ENCODE peak calls at places on chromosomes 11 and 22, in seven cellular contexts. O is stomach, B is hypothalamus, U is lower lobe of right lung, J is BJ, S is WTC11, P is heart left ventricle. E is an unnamed sample.

GRCh38 chr11:45412521-45412920 is 126.4 kb upstream of the SYT13 start:
- DNase-seq in O (no peak), U (no peak), S (no peak), P (no peak), B (no peak), J (no peak), E (no peak)

GRCh38 chr11:104782377-104782754 is 115.9 kb downstream of the CASP12 start:
- DNase-seq in U (no peak), S (no peak), P (no peak), O (no peak), J (no peak), B (no peak), E (no peak)

GRCh38 chr11:64484308-64485061 is 106.5 kb upstream of the SLC22A12 start:
- DNase-seq in J (no peak), S (no peak), P (no peak), O (no peak), U (no peak), B (no peak), E (no peak)

GRCh38 chr11:18312663-18313420 is 9.1 kb downstream of the HPS5 start:
- DNase-seq in O (no peak), B (no peak), P (no peak), J (no peak), U (no peak), S (no peak), E (no peak)

GRCh38 chr22:36816635-36817428 is at the start of gene PVALB:
- DNase-seq in S (peak), B (no peak), U (peak), O (no peak), J (no peak), P (no peak), E (peak)

GRCh38 chr22:38501797-38502672 is 4.1 kb downstream of the DDX17 start:
- DNase-seq in J (no peak), P (no peak), B (no peak), S (no peak), O (no peak), U (no peak), E (no peak)

GRCh38 chr11:126683766-126684728 is 316.5 kb downstream of the KIRREL3 start:
- DNase-seq in S (no peak), U (no peak), P (no peak), J (no peak), O (no peak), B (no peak), E (no peak)

GRCh38 chr11:58813693-58814092 is 30.8 kb downstream of the GLYATL2 start:
- DNase-seq in B (no peak), J (no peak), P (no peak), U (no peak), O (no peak), S (no peak), E (no peak)

GRCh38 chr11:77211040-77211451 is 83.0 kb downstream of the MYO7A start:
- DNase-seq in S (no peak), J (no peak), U (no peak), O (no peak), B (no peak), P (no peak), E (no peak)

GRCh38 chr11:76436020-76436419 is 8.8 kb upstream of the EMSY start:
- DNase-seq in U (no peak), O (no peak), J (no peak), B (no peak), P (no peak), S (no peak), E (no peak)

GRCh38 chr22:46028069-46028991 is 51.4 kb upstream of the WNT7B start:
- DNase-seq in U (peak), S (peak), P (no peak), B (no peak), O (no peak), J (no peak), E (no peak)

GRCh38 chr11:19789840-19790710 is 77.4 kb downstream of the NAV2 start:
- DNase-seq in S (no peak), J (peak), B (no peak), O (no peak), P (no peak), U (no peak), E (no peak)

GRCh38 chr22:32106930-32107329 is 52.2 kb downstream of the C22orf42 start:
- DNase-seq in S (peak), B (no peak), P (no peak), U (no peak), O (no peak), J (no peak), E (no peak)

GRCh38 chr11:72012897-72013721 is 14.4 kb downstream of the IL18BP start:
- DNase-seq in B (no peak), U (peak), J (peak), S (no peak), O (peak), P (peak), E (no peak)

GRCh38 chr22:34973016-34973415 is 92.9 kb upstream of the ISX start:
- DNase-seq in J (no peak), P (no peak), O (no peak), B (no peak), U (no peak), S (no peak), E (no peak)

GRCh38 chr11:71428861-71429435 is 19.2 kb downstream of the DHCR7 start:
- DNase-seq in J (no peak), O (peak), U (no peak), P (no peak), B (no peak), S (no peak), E (peak)

GRCh38 chr11:9765320-9766101 is 101.6 kb downstream of the SWAP70 start:
- DNase-seq in O (no peak), U (no peak), J (peak), S (peak), P (peak), B (no peak), E (peak)

GRCh38 chr11:96149743-96150555 is 193.0 kb downstream of the MAML2 start:
- DNase-seq in O (no peak), S (no peak), J (peak), P (no peak), B (no peak), U (no peak), E (no peak)

GRCh38 chr11:107011977-107012376 is 6.3 kb downstream of the GUCY1A2 start:
- DNase-seq in B (no peak), P (no peak), S (no peak), J (no peak), U (no peak), O (no peak), E (no peak)

GRCh38 chr11:85109141-85109540 is 518.0 kb downstream of the DLG2 start:
- DNase-seq in J (no peak), S (no peak), B (no peak), P (no peak), U (no peak), O (no peak), E (no peak)

GRCh38 chr11:123742334-123742733 is 874 bp upstream of the ZNF202 start:
- DNase-seq in S (no peak), J (no peak), U (no peak), B (no peak), P (no peak), O (no peak), E (no peak)

GRCh38 chr11:127345819-127346459 is 345.4 kb upstream of the KIRREL3 start:
- DNase-seq in B (no peak), U (no peak), S (peak), P (no peak), O (no peak), J (no peak), E (peak)

GRCh38 chr11:109728056-109728455 is 306.1 kb downstream of the C11orf87 start:
- DNase-seq in U (no peak), O (no peak), B (no peak), P (no peak), J (no peak), S (no peak), E (no peak)

GRCh38 chr11:43419460-43419859 is 60.7 kb downstream of the TTC17 start:
- DNase-seq in S (no peak), B (no peak), U (no peak), P (no peak), O (peak), J (no peak), E (peak)

GRCh38 chr11:126413843-126414405 is 58.4 kb downstream of the ST3GAL4 start:
- DNase-seq in U (no peak), S (no peak), B (no peak), J (no peak), O (no peak), P (no peak), E (no peak)

GRCh38 chr11:123356539-123356938 is 73.5 kb upstream of the GRAMD1B start:
- DNase-seq in U (no peak), B (no peak), J (no peak), P (no peak), O (no peak), S (no peak), E (no peak)

E was measured in thyroid gland.